ENCODE peak calls at places on chromosomes 11 and 22, in six cellular contexts. U is vagina; Z is nephron progenitor cell; Q is CD8-positive, alpha-beta T cell; Y is neural crest cell; B is body of pancreas. T is an unnamed sample.

GRCh38 chr11:11069741-11070550 is 212.1 kb upstream of the ZBED5 start:
- DNase-seq in B (no peak), U (no peak), Z (peak), Y (no peak), Q (no peak), T (no peak)

GRCh38 chr11:9092846-9093778 is 1.7 kb upstream of the SCUBE2 start:
- DNase-seq in B (peak), Q (no peak), Z (no peak), Y (no peak), U (no peak), T (no peak)

GRCh38 chr11:17066691-17067090 is 10.8 kb downstream of the RPS13 start:
- DNase-seq in U (no peak), Y (no peak), Q (no peak), B (no peak), Z (no peak), T (no peak)

GRCh38 chr22:27810566-27810965 is 9.0 kb upstream of the MN1 start:
- DNase-seq in Y (no peak), Z (peak), B (peak), Q (no peak), U (no peak), T (no peak)

GRCh38 chr11:47565340-47566165 is at the start of gene PTPMT1:
- DNase-seq in Y (peak), Q (peak), Z (peak), U (no peak), B (peak), T (peak)

GRCh38 chr22:46775364-46775758 is 12.9 kb downstream of the TBC1D22A start:
- DNase-seq in Y (no peak), B (no peak), U (no peak), Q (no peak), Z (no peak), T (no peak)

GRCh38 chr11:119369035-119369925 is 12.2 kb downstream of the USP2 start:
- DNase-seq in Y (no peak), Q (no peak), B (no peak), Z (no peak), U (no peak), T (no peak)

GRCh38 chr11:129910360-129910759 is 15.0 kb upstream of the NFRKB start:
- DNase-seq in B (no peak), Q (no peak), U (no peak), Y (no peak), Z (no peak), T (no peak)

GRCh38 chr11:25734592-25735211 is 597.2 kb upstream of the ANO3 start:
- DNase-seq in Z (peak), B (no peak), Y (no peak), U (no peak), Q (no peak), T (peak)

GRCh38 chr22:40519284-40519947 is 117.1 kb downstream of the MRTFA start:
- DNase-seq in U (no peak), Q (no peak), B (no peak), Z (no peak), Y (no peak), T (no peak)

GRCh38 chr11:43712676-43713075 is 32.1 kb downstream of the HSD17B12 start:
- DNase-seq in Q (no peak), Y (no peak), U (no peak), B (no peak), Z (no peak), T (no peak)

GRCh38 chr11:110762596-110762995 is 50.4 kb upstream of the ARHGAP20 start:
- DNase-seq in Z (no peak), Y (no peak), U (no peak), B (no peak), Q (no peak), T (no peak)

GRCh38 chr22:17213976-17214375 is 5.3 kb downstream of the ADA2 start:
- DNase-seq in B (peak), Z (peak), Q (peak), Y (peak), U (no peak), T (peak)

GRCh38 chr11:112794321-112794720 is 166.9 kb upstream of the NCAM1 start:
- DNase-seq in B (no peak), Y (no peak), Z (no peak), Q (no peak), U (no peak), T (no peak)

GRCh38 chr11:112793416-112793815 is 167.8 kb upstream of the NCAM1 start:
- DNase-seq in Z (no peak), B (no peak), Q (no peak), U (no peak), Y (no peak), T (no peak)

GRCh38 chr11:112797072-112797471 is 164.1 kb upstream of the NCAM1 start:
- DNase-seq in U (no peak), Z (peak), Y (no peak), Q (no peak), B (peak), T (no peak)

GRCh38 chr11:112795896-112796686 is 165.1 kb upstream of the NCAM1 start:
- DNase-seq in U (no peak), Y (no peak), Q (no peak), Z (peak), B (no peak), T (no peak)

DNA sequence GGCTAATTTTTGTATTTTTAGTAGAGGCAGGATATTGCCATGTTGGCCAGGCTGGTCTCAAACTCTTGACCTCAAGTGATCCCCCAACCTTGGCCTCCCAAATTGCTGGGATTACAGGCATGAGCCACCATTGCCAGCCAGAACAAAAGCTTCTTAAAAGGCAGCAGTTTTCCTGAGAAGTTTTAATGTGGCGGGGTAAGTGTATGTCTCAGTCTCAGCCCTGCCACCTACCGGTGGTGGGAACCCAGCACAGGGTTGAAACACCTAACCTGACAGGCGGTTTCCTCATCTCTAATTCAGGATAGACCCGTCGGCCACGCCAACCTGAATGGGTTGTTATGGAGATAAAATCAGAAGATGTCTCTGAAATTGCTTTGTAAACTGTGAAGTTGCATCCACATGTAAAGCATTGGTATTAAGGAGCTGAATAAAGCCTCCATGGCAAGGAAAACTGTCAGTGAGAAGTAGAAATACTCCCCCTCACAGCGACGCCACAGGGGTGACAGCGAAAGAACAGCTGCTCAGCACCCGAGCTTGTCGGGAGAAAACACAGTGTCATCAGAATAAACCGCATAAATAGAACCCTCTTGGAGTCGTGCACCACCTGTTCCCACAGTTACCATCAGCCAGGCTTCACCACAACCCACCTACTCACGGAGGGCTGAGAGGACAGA is 165.9 kb upstream of the NCAM1 start:
- DNase-seq in U (no peak), Z (peak), Y (peak), B (peak), Q (peak), T (peak)
- TF ChIP-seq CTCF in U (no peak), Z (peak), Y (peak), B (peak), Q (peak), T (peak)

GRCh38 chr11:34366522-34366921 is 8.7 kb upstream of the ABTB2 start:
- DNase-seq in B (peak), Z (no peak), Y (no peak), Q (no peak), U (no peak), T (no peak)
- TF ChIP-seq CTCF in B (peak), Z (no peak), Y (peak), Q (no peak), U (no peak), T (no peak)

GRCh38 chr11:1226981-1227550 is 4.2 kb downstream of the MUC5B start:
- DNase-seq in B (no peak), U (no peak), Z (peak), Q (no peak), Y (no peak), T (peak)
- TF ChIP-seq CTCF in B (no peak), U (no peak), Z (peak), Q (no peak), Y (peak), T (peak)

DNA sequence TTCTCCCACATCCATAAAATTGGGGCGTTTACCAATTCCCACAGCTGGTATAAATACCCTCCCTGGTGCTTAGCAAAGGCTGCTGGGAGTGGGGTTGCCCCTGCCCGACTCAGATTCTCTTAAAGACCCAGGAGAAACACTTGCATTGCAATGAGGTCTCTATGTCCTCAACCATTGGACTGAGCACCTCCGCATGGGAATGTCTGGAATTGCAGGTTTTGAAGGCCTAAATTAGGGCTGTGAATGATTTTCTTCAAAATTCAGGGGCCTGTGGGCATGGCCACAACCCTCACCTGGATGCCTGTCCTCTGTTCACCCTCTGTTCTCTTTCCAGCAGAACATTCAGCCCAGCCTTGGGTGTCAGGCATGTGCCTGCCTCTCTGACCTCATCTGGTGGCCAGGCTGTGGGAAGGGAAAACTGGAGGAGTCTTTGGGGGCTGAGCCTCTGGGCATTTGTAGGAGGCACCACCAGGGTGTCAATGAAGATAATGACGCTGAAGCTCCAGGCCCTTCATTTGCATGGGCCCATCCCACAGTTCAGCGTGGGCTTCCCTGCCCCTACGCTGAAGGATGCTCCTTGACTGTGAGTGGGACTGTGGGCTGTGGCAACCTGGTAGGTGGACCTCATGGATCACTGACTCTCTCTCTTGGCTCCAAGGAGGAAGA is 52.7 kb upstream of the MYEOV start:
- DNase-seq in Y (no peak), B (no peak), Z (no peak), U (peak), Q (no peak), T (no peak)
- TF ChIP-seq CTCF in Y (no peak), B (no peak), Z (no peak), U (no peak), Q (no peak), T (no peak)

GRCh38 chr11:65067446-65067845 is 9.1 kb upstream of the NAALADL1 start:
- DNase-seq in Z (no peak), Y (no peak), B (no peak), U (no peak), Q (no peak), T (no peak)

GRCh38 chr11:65072631-65072966 is 11.2 kb downstream of the CDCA5 start:
- DNase-seq in Y (no peak), Q (no peak), U (no peak), Z (no peak), B (no peak), T (no peak)

GRCh38 chr11:65066805-65067291 is 8.5 kb upstream of the NAALADL1 start:
- DNase-seq in B (no peak), U (no peak), Q (no peak), Z (no peak), Y (no peak), T (no peak)

GRCh38 chr11:65069217-65069616 is 10.9 kb upstream of the NAALADL1 start:
- DNase-seq in B (no peak), Y (no peak), U (no peak), Q (no peak), Z (no peak), T (no peak)

GRCh38 chr11:65071907-65072630 is 11.8 kb downstream of the CDCA5 start:
- DNase-seq in Q (no peak), U (no peak), Y (no peak), Z (no peak), B (no peak), T (no peak)
- TF ChIP-seq CTCF in Q (no peak), U (no peak), Y (no peak), Z (no peak), B (no peak), T (no peak)

GRCh38 chr11:98565311-98565710 is 455.4 kb upstream of the CNTN5 start:
- DNase-seq in Y (no peak), Q (no peak), Z (no peak), B (no peak), U (no peak), T (no peak)
- TF ChIP-seq CTCF in Y (no peak), Q (no peak), Z (no peak), B (no peak), U (no peak), T (no peak)

GRCh38 chr22:35761037-35761436 is 43.4 kb downstream of the APOL5 start:
- DNase-seq in Y (no peak), Z (no peak), B (no peak), U (no peak), Q (no peak), T (no peak)
- TF ChIP-seq CTCF in Y (peak), Z (no peak), B (no peak), U (no peak), Q (no peak), T (no peak)

GRCh38 chr22:30635273-30636225 is at the start of gene SLC35E4:
- DNase-seq in Y (peak), Z (peak), B (peak), Q (peak), U (no peak), T (peak)
- TF ChIP-seq CTCF in Y (no peak), Z (no peak), B (no peak), Q (no peak), U (peak), T (no peak)